ENCODE peak calls at places on chromosomes 2 and 18, in four cellular contexts. M is amniotic stem cell, D is substantia nigra, I is H7. J is an unnamed sample.

GRCh38 chr2:119475857-119476244 is 44.2 kb downstream of the TMEM37 start:
- DNase-seq in D (no peak), I (no peak), M (no peak), J (no peak)

GRCh38 chr2:45892757-45893156 is 241.3 kb downstream of the PRKCE start:
- DNase-seq in I (no peak), M (no peak), D (no peak), J (no peak)

GRCh38 chr2:198114064-198114463 is 309.7 kb downstream of the PLCL1 start:
- DNase-seq in I (no peak), M (no peak), D (no peak), J (no peak)

GRCh38 chr2:84906900-84907714 is 1.7 kb downstream of the TMSB10 start:
- DNase-seq in D (no peak), M (peak), I (peak), J (peak)

GRCh38 chr2:85814802-85815550 is 61.2 kb downstream of the ATOH8 start:
- DNase-seq in D (no peak), M (no peak), I (no peak), J (no peak)

GRCh38 chr2:43001787-43002468 is 209.5 kb upstream of the HAAO start:
- DNase-seq in M (no peak), D (no peak), I (no peak), J (no peak)

GRCh38 chr18:44789704-44790103 is 109.0 kb downstream of the SETBP1 start:
- DNase-seq in M (no peak), I (no peak), D (no peak), J (no peak)

GRCh38 chr2:178273787-178274360 is 79.6 kb downstream of the OSBPL6 start:
- DNase-seq in D (no peak), M (no peak), I (no peak), J (no peak)

GRCh38 chr2:155223781-155224406 is 525.4 kb downstream of the KCNJ3 start:
- DNase-seq in D (no peak), M (no peak), I (peak), J (no peak)

GRCh38 chr2:239813261-239814135 is 211.6 kb downstream of the NDUFA10 start:
- DNase-seq in M (no peak), I (no peak), D (no peak), J (no peak)